ENCODE peak calls at places on chromosome 21, in ten cellular contexts. O is GM13977, E is B cell, A is Panc1, Z is fibroblast of the aortic adventitia, N is adrenal gland, H is RWPE1, G is progenitor cell of endocrine pancreas, S is heart right ventricle, K is AG09309. D is an unnamed sample.

GRCh38 chr21:34513109-34513675 is 1.2 kb upstream of the KCNE1 start:
- DNase-seq in Z (no peak), E (no peak), A (no peak), S (no peak), H (no peak), O (no peak), N (no peak), K (no peak), G (no peak), D (no peak)

GRCh38 chr21:26072891-26073615 is 97.5 kb downstream of the APP start:
- DNase-seq in S (no peak), O (no peak), H (no peak), K (peak), A (no peak), N (no peak), G (no peak), E (no peak), Z (peak), D (no peak)

GRCh38 chr21:7951854-7952519 is 2569.4 kb upstream of the TPTE start:
- DNase-seq in O (no peak), H (no peak), Z (no peak), E (no peak), A (no peak), G (no peak), N (no peak), S (no peak), K (no peak), D (no peak)

GRCh38 chr21:37636152-37636860 is 269.7 kb downstream of the DYRK1A start:
- DNase-seq in G (no peak), S (no peak), A (peak), N (no peak), K (peak), E (no peak), H (peak), O (no peak), Z (peak), D (no peak)

GRCh38 chr21:35156293-35156976 is 107.3 kb upstream of the RUNX1 start:
- DNase-seq in A (no peak), G (no peak), O (no peak), S (no peak), Z (no peak), K (no peak), N (no peak), E (no peak), H (no peak), D (no peak)

GRCh38 chr21:21712761-21713558 is 714.8 kb downstream of the NCAM2 start:
- DNase-seq in O (no peak), G (no peak), A (no peak), N (no peak), K (no peak), Z (peak), E (no peak), S (no peak), H (no peak), D (no peak)

GRCh38 chr21:31162827-31163226 is 124.6 kb upstream of the KRTAP19-8 start:
- DNase-seq in A (no peak), E (no peak), N (no peak), K (no peak), G (no peak), O (no peak), H (peak), S (no peak), Z (peak), D (no peak)

GRCh38 chr21:36918291-36918690 is 48.2 kb downstream of the HLCS start:
- DNase-seq in N (no peak), H (no peak), K (no peak), E (no peak), G (no peak), A (no peak), S (no peak), Z (no peak), O (no peak), D (no peak)

GRCh38 chr21:35562876-35563275 is 497.4 kb downstream of the SETD4 start:
- DNase-seq in A (no peak), E (no peak), O (no peak), G (no peak), K (no peak), N (no peak), H (no peak), Z (no peak), S (no peak), D (no peak)

GRCh38 chr21:37622755-37623543 is 256.4 kb downstream of the DYRK1A start:
- DNase-seq in A (no peak), O (no peak), K (no peak), N (no peak), S (no peak), H (no peak), E (no peak), G (no peak), Z (no peak), D (no peak)

GRCh38 chr21:20882462-20883415 is 115.5 kb upstream of the NCAM2 start:
- DNase-seq in A (peak), G (peak), H (peak), Z (peak), S (no peak), N (peak), E (no peak), K (no peak), O (no peak), D (no peak)

GRCh38 chr21:41045534-41046268 is 122.3 kb upstream of the BACE2 start:
- DNase-seq in E (no peak), G (peak), N (no peak), S (no peak), A (no peak), O (no peak), H (no peak), K (no peak), Z (no peak), D (no peak)

GRCh38 chr21:26116456-26117011 is 54.0 kb downstream of the APP start:
- DNase-seq in H (no peak), N (no peak), S (no peak), A (no peak), E (no peak), G (no peak), O (no peak), Z (peak), K (peak), D (no peak)

GRCh38 chr21:21200103-21200938 is 202.1 kb downstream of the NCAM2 start:
- DNase-seq in G (no peak), N (peak), K (peak), H (peak), A (peak), E (no peak), Z (peak), O (no peak), S (peak), D (no peak)

GRCh38 chr21:37891953-37892352 is 24.3 kb downstream of the KCNJ6 start:
- DNase-seq in A (no peak), N (no peak), Z (no peak), H (no peak), G (no peak), E (no peak), K (no peak), O (no peak), S (no peak), D (no peak)

GRCh38 chr21:26405735-26406361 is 167.2 kb downstream of the CYYR1 start:
- DNase-seq in K (peak), H (peak), E (no peak), S (no peak), A (no peak), Z (peak), O (no peak), N (peak), G (no peak), D (no peak)

GRCh38 chr21:31012133-31013089 is 25.9 kb downstream of the KRTAP19-8 start:
- DNase-seq in H (no peak), O (no peak), A (no peak), S (no peak), Z (no peak), N (no peak), G (no peak), E (no peak), K (no peak), D (no peak)

GRCh38 chr21:34715518-34715917 is 46.7 kb downstream of the CLIC6 start:
- DNase-seq in K (no peak), H (no peak), S (no peak), Z (no peak), A (no peak), N (no peak), E (no peak), O (peak), G (no peak), D (no peak)

GRCh38 chr21:31866077-31866511 is 6.7 kb upstream of the HUNK start:
- DNase-seq in Z (peak), E (peak), K (no peak), S (peak), A (peak), N (peak), G (peak), H (peak), O (peak), D (peak)

GRCh38 chr21:34865922-34866271 is 183.2 kb downstream of the RUNX1 start:
- DNase-seq in O (peak), A (no peak), N (no peak), H (no peak), G (no peak), K (no peak), S (no peak), E (no peak), Z (no peak), D (no peak)

GRCh38 chr21:26374817-26375216 is 198.3 kb downstream of the CYYR1 start:
- DNase-seq in S (no peak), N (no peak), O (no peak), A (no peak), Z (no peak), G (no peak), K (no peak), H (no peak), E (no peak), D (no peak)

GRCh38 chr21:9750341-9751086 is 770.9 kb upstream of the TPTE start:
- DNase-seq in O (no peak), N (no peak), Z (no peak), G (no peak), E (no peak), S (no peak), K (no peak), A (no peak), H (no peak), D (no peak)

GRCh38 chr21:36717901-36718465 is 19.1 kb downstream of the SIM2 start:
- DNase-seq in A (no peak), N (no peak), S (no peak), K (no peak), O (no peak), Z (no peak), H (no peak), G (no peak), E (no peak), D (no peak)

GRCh38 chr21:36980280-36981048 is 14.0 kb upstream of the HLCS start:
- DNase-seq in E (peak), N (peak), Z (peak), G (peak), K (no peak), S (no peak), A (no peak), O (no peak), H (no peak), D (peak)

GRCh38 chr21:23890652-23891051 is 1716.6 kb downstream of the MRPL39 start:
- DNase-seq in A (no peak), G (no peak), O (no peak), S (no peak), N (no peak), E (no peak), Z (no peak), H (no peak), K (no peak), D (no peak)

GRCh38 chr21:14711287-14711686 is 165.2 kb upstream of the SAMSN1 start:
- DNase-seq in N (no peak), K (no peak), Z (no peak), A (no peak), G (no peak), O (no peak), S (no peak), E (no peak), H (no peak), D (no peak)

GRCh38 chr21:31684918-31685317 is 25.4 kb downstream of the SOD1 start:
- DNase-seq in H (no peak), G (no peak), E (no peak), N (no peak), K (no peak), S (no peak), A (no peak), Z (no peak), O (no peak), D (no peak)

GRCh38 chr21:34065015-34065414 is 8.4 kb upstream of the MRPS6 start:
- DNase-seq in A (no peak), O (no peak), G (no peak), Z (peak), N (no peak), K (no peak), S (no peak), H (no peak), E (no peak), D (no peak)

GRCh38 chr21:41207401-41208388 is 39.7 kb downstream of the BACE2 start:
- DNase-seq in S (peak), G (no peak), H (no peak), Z (peak), E (no peak), A (no peak), K (peak), N (peak), O (no peak), D (peak)

GRCh38 chr21:18155508-18156193 is 89.0 kb upstream of the CHODL start:
- DNase-seq in S (no peak), E (no peak), A (no peak), N (no peak), O (no peak), Z (peak), K (no peak), H (no peak), G (no peak), D (no peak)

GRCh38 chr21:35641271-35642016 is 418.9 kb downstream of the SETD4 start:
- DNase-seq in S (no peak), A (no peak), N (no peak), H (no peak), Z (peak), G (no peak), O (no peak), K (peak), E (no peak), D (no peak)

GRCh38 chr21:16768096-16768495 is 744.7 kb upstream of the CXADR start:
- DNase-seq in A (no peak), Z (no peak), E (no peak), K (no peak), G (no peak), N (no peak), O (no peak), H (no peak), S (no peak), D (no peak)

GRCh38 chr21:34839070-34839820 is 170.5 kb downstream of the CLIC6 start:
- DNase-seq in H (no peak), S (no peak), A (no peak), K (no peak), E (no peak), Z (no peak), N (no peak), G (no peak), O (no peak), D (no peak)

GRCh38 chr21:30942192-30942591 is 60.8 kb upstream of the KRTAP11-1 start:
- DNase-seq in O (no peak), A (no peak), H (no peak), S (no peak), G (no peak), K (no peak), N (no peak), Z (no peak), E (no peak), D (no peak)

GRCh38 chr21:35051287-35051818 is 2.3 kb upstream of the RUNX1 start:
- DNase-seq in A (no peak), S (peak), H (peak), N (peak), G (peak), Z (peak), O (peak), E (peak), K (peak), D (peak)

GRCh38 chr21:26177741-26178452 is 7.3 kb upstream of the APP start:
- DNase-seq in H (no peak), E (no peak), K (no peak), G (no peak), S (no peak), Z (no peak), O (no peak), N (no peak), A (no peak), D (no peak)

GRCh38 chr21:24197956-24198355 is 1409.3 kb downstream of the MRPL39 start:
- DNase-seq in O (no peak), S (no peak), K (no peak), N (no peak), G (no peak), E (no peak), Z (no peak), H (no peak), A (no peak), D (no peak)

GRCh38 chr21:36483095-36483494 is 3.2 kb upstream of the CLDN14 start:
- DNase-seq in A (no peak), H (no peak), G (no peak), E (no peak), N (no peak), O (no peak), K (no peak), Z (no peak), S (no peak), D (no peak)

DNA sequence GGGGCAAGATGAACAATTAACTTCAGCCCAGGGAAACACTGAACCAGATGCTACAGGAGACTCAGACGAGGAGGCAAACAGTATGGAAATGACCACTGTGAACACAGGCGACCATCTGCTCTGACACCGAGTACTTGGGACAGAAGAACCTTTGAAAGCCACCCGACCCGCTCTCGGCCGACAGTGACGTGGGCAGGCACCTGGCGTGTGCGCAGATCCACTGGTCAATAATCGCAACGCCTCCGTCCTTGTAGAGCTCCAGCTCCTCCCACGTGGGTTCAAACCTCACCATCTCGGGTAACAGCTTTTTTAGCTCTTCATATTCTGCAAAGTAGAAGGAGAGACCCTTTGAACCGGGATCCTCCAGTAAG is 20.3 kb downstream of the POFUT2 start:
- DNase-seq in G (peak), E (no peak), A (no peak), K (no peak), O (no peak), N (no peak), Z (no peak), H (no peak), S (no peak), D (peak)
- TF ChIP-seq CTCF in G (no peak), E (no peak), A (no peak), K (no peak), O (no peak), N (no peak), Z (no peak), H (no peak), S (no peak), D (no peak)

DNA sequence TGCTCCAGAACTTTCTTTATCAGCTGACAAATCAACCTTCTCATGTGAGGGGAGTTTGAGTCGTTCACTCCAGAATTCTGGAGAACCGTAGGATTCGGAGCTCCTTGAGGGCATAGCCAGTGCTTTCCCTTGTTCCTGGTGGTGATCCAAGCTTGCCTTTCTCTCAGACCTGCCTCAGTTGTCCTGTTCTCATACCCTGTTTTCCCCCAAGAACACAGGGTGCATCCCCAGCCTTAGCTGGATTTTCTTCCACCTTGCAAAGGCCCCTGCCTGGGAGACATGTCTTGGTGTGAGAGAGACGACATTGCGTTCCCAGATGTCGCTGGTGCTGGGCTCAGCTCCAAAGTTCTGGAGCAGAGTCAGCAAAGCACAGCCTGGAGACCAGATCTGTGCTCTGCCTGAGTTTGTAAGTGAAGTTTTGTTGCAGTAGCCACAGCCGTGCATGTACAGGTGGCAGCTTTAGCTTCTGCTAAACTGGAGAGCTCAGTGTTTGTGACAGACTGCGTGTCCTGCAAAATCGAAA is 40.0 kb downstream of the ABCG1 start:
- DNase-seq in S (peak), H (no peak), O (no peak), Z (no peak), G (no peak), E (no peak), N (peak), K (no peak), A (no peak), D (no peak)
- TF ChIP-seq CTCF in S (no peak), H (peak), O (no peak), Z (no peak), G (no peak), E (peak), N (no peak), K (no peak), A (no peak), D (peak)

GRCh38 chr21:45848805-45849204 is 132.8 kb upstream of the COL6A1 start:
- DNase-seq in N (no peak), H (no peak), Z (no peak), S (no peak), A (no peak), G (no peak), E (no peak), K (no peak), O (no peak), D (no peak)

GRCh38 chr21:45848352-45848751 is 133.2 kb upstream of the COL6A1 start:
- DNase-seq in O (no peak), S (no peak), A (no peak), G (no peak), K (no peak), Z (no peak), H (no peak), E (no peak), N (no peak), D (no peak)

GRCh38 chr21:45849651-45850050 is 131.9 kb upstream of the COL6A1 start:
- DNase-seq in N (no peak), Z (no peak), A (no peak), G (no peak), E (no peak), O (no peak), S (no peak), K (no peak), H (no peak), D (no peak)

GRCh38 chr21:45846373-45847160 is 135.0 kb upstream of the COL6A1 start:
- DNase-seq in E (no peak), G (no peak), A (no peak), K (no peak), S (peak), H (no peak), O (no peak), N (no peak), Z (peak), D (peak)

DNA sequence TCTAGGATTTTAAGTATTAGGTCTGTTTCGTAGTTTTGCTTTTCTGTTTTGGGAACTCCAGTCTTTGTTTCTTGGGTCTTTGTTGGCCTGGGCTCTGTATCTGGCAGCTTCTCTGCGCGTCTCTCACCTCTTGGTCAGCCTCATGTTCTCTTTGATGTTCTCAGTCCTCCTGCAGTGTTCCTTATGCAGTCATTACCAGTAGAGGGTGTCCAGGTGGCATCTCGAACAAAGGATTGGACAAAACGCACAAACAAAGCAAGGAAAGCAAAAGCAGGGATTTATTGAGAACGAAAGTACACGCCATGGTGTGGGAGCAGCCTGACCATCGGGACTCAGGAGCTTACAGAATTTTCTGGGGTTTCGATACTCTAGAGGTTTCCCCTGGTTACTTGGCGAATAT is 133.7 kb upstream of the COL6A1 start:
- DNase-seq in Z (no peak), A (no peak), K (no peak), O (no peak), S (no peak), H (no peak), G (no peak), E (no peak), N (no peak), D (no peak)
- TF ChIP-seq CTCF in Z (peak), A (no peak), K (no peak), O (no peak), S (no peak), H (no peak), G (no peak), E (no peak), N (no peak), D (no peak)

DNA sequence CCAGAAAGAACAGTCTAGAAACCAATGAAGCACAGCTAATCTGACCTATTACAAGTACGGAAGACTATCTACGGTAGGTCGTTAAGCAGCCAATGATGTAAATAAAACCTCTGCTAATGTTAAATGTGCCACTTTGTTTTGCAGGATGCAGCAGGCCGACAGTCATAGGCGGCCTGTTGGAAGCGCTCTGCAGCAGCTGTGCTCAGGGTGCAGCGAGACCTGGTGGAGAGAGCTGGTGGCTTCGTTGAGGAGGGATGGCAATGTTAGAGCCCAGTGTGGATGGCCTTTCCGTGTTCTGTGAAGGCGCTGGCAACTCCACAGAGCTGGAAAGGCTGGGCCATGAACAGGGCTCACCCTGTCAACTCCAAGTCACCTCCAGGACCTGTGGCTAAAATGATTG is 87.3 kb downstream of the PCP4 start:
- DNase-seq in N (no peak), O (no peak), Z (no peak), E (no peak), K (no peak), S (no peak), H (no peak), A (no peak), G (no peak), D (no peak)
- TF ChIP-seq CTCF in N (no peak), O (no peak), Z (no peak), E (no peak), K (no peak), S (no peak), H (no peak), A (no peak), G (no peak), D (no peak)

GRCh38 chr21:28675265-28676041 is 317.2 kb downstream of the LTN1 start:
- DNase-seq in E (no peak), N (no peak), S (no peak), G (no peak), H (peak), Z (peak), K (no peak), A (no peak), O (no peak), D (no peak)
- TF ChIP-seq CTCF in E (no peak), N (no peak), S (no peak), G (no peak), H (no peak), Z (no peak), K (no peak), A (no peak), O (no peak), D (no peak)